ENCODE peak calls at places on chromosomes 1 and 21, in five cellular contexts. Z is stimulated activated CD8-positive, alpha-beta memory T cell treated with anti-CD3 and anti-CD28 coated beads, Interleukin-15, amount 100 ng/mL, for 1 hour; E is activated CD4-positive, CD25-positive, alpha-beta regulatory T cell treated with anti-CD3 and anti-CD28 coated beads, Interleukin-2, amount 50 U/mL, for 72 hours; Q is globus pallidus; F is H9. R is an unnamed sample.

GRCh38 chr1:17507916-17508315 is 31.6 kb upstream of the ARHGEF10L start:
- DNase-seq in Z (no peak), E (no peak), Q (no peak), F (peak), R (no peak)

GRCh38 chr1:3412376-3412775 is 42.1 kb upstream of the ARHGEF16 start:
- DNase-seq in Z (no peak), E (no peak), Q (no peak), F (no peak), R (no peak)

GRCh38 chr1:76260279-76260678 is 185.7 kb downstream of the ST6GALNAC3 start:
- DNase-seq in Z (no peak), E (no peak), Q (no peak), F (no peak), R (no peak)

GRCh38 chr1:182677393-182678098 is 6.8 kb downstream of the RGS8 start:
- DNase-seq in Z (no peak), E (no peak), Q (no peak), F (no peak), R (peak)

GRCh38 chr1:16022393-16022792 is 557 bp downstream of the CLCNKA start:
- DNase-seq in Z (no peak), E (no peak), Q (no peak), F (no peak), R (no peak)

GRCh38 chr1:2032737-2033136 is 13.6 kb downstream of the GABRD start:
- DNase-seq in Z (no peak), E (no peak), Q (no peak), F (no peak), R (no peak)

GRCh38 chr1:115041654-115042053 is 12.0 kb downstream of the TSHB start:
- DNase-seq in Z (no peak), E (no peak), Q (no peak), F (no peak), R (no peak)

GRCh38 chr21:33313611-33314010 is 11.2 kb upstream of the IFNAR1 start:
- DNase-seq in Z (no peak), E (no peak), Q (no peak), F (no peak), R (no peak)

GRCh38 chr1:20494609-20495311 is 8.8 kb upstream of the CAMK2N1 start:
- DNase-seq in Z (no peak), E (no peak), Q (no peak), F (no peak), R (no peak)

GRCh38 chr1:108573183-108573582 is 13.3 kb downstream of the EEIG2 start:
- DNase-seq in Z (no peak), E (no peak), Q (no peak), F (no peak), R (no peak)

GRCh38 chr1:43898981-43899380 is 34.6 kb upstream of the ARTN start:
- DNase-seq in Z (no peak), E (no peak), Q (no peak), F (no peak), R (no peak)

GRCh38 chr1:27940297-27940696 is 5.5 kb downstream of the SMPDL3B start:
- DNase-seq in Z (peak), E (peak), Q (peak), F (no peak), R (peak)

GRCh38 chr1:32917521-32917920 is 16.3 kb upstream of the TMEM54 start:
- DNase-seq in Z (no peak), E (no peak), Q (no peak), F (no peak), R (no peak)

GRCh38 chr1:45687753-45688737 is at the start of gene TMEM69:
- DNase-seq in Z (peak), E (peak), Q (peak), F (peak), R (peak)

GRCh38 chr1:153921803-153922075 is 1.0 kb downstream of the GATAD2B start:
- DNase-seq in Z (no peak), E (no peak), Q (no peak), F (no peak), R (no peak)

GRCh38 chr1:41609166-41609883 is 124.8 kb upstream of the EDN2 start:
- DNase-seq in Z (no peak), E (no peak), Q (no peak), F (no peak), R (no peak)

GRCh38 chr1:69776555-69776954 is 208.8 kb downstream of the LRRC7 start:
- DNase-seq in Z (no peak), E (no peak), Q (no peak), F (no peak), R (no peak)

GRCh38 chr1:195766709-195767108 is 841.5 kb downstream of the KCNT2 start:
- DNase-seq in Z (no peak), E (no peak), Q (no peak), F (no peak), R (no peak)

GRCh38 chr1:154838473-154838872 is 31.6 kb downstream of the KCNN3 start:
- DNase-seq in Z (no peak), E (no peak), Q (no peak), F (no peak), R (no peak)

GRCh38 chr1:116382321-116382720 is 9.3 kb downstream of the ATP1A1 start:
- DNase-seq in Z (no peak), E (no peak), Q (no peak), F (no peak), R (no peak)

GRCh38 chr21:31872452-31873274 is at the start of gene HUNK:
- DNase-seq in Z (no peak), E (no peak), Q (no peak), F (peak), R (peak)

GRCh38 chr1:226624526-226624925 is 76.0 kb downstream of the STUM start:
- DNase-seq in Z (no peak), E (peak), Q (no peak), F (no peak), R (no peak)

GRCh38 chr21:35222021-35222420 is 172.9 kb upstream of the RUNX1 start:
- DNase-seq in Z (no peak), E (no peak), Q (no peak), F (no peak), R (no peak)

GRCh38 chr21:46388896-46389295 is 64.9 kb downstream of the PCNT start:
- DNase-seq in Z (no peak), E (no peak), Q (no peak), F (no peak), R (no peak)

GRCh38 chr1:36913016-36913415 is 121.3 kb downstream of the GRIK3 start:
- DNase-seq in Z (no peak), E (no peak), Q (no peak), F (peak), R (no peak)

GRCh38 chr1:229714964-229715603 is 89.0 kb downstream of the URB2 start:
- DNase-seq in Z (no peak), E (no peak), Q (no peak), F (peak), R (no peak)